ENCODE peak calls at places on chromosome X, in four cellular contexts. B is GM18507, N is RPMI7951, Q is endothelial cell. P is an unnamed sample.

GRCh38 chrX:80237072-80237471 is 183.2 kb upstream of the TENT5D start:
- DNase-seq in B (no peak), N (no peak), Q (no peak), P (no peak)

GRCh38 chrX:151983186-151983585 is 8.7 kb upstream of the GABRE start:
- DNase-seq in B (no peak), N (no peak), Q (no peak), P (no peak)

GRCh38 chrX:110310896-110311295 is 7.0 kb downstream of the AMMECR1 start:
- DNase-seq in B (no peak), N (peak), Q (no peak), P (no peak)

GRCh38 chrX:154800508-154801207 is 4.6 kb downstream of the MPP1 start:
- DNase-seq in B (no peak), N (no peak), Q (no peak), P (no peak)

GRCh38 chrX:140360284-140360683 is 144.6 kb downstream of the SOX3 start:
- DNase-seq in B (no peak), N (no peak), Q (no peak), P (no peak)

GRCh38 chrX:1150569-1151347 is 61.7 kb downstream of the CRLF2 start:
- DNase-seq in B (no peak), N (no peak), Q (no peak), P (no peak)

GRCh38 chrX:40877869-40878268 is 142.5 kb upstream of the MED14 start:
- DNase-seq in B (no peak), N (peak), Q (no peak), P (no peak)

GRCh38 chrX:115344885-115345653 is 55.6 kb downstream of the LUZP4 start:
- DNase-seq in B (no peak), N (peak), Q (peak), P (no peak)

GRCh38 chrX:150370589-150371312 is 7.6 kb downstream of the MAMLD1 start:
- DNase-seq in B (no peak), N (no peak), Q (no peak), P (no peak)

GRCh38 chrX:137427813-137428212 is 138.1 kb upstream of the ZIC3 start:
- DNase-seq in B (no peak), N (no peak), Q (no peak), P (no peak)

GRCh38 chrX:48911407-48912182 is at the start of gene SLC35A2:
- DNase-seq in B (no peak), N (peak), Q (peak), P (no peak)